ENCODE peak calls at places on chromosomes 1 and 21, in five cellular contexts. P is left ventricle myocardium inferior, M is IMR-90, J is GM23338, W is cardiac muscle cell. A is an unnamed sample.

GRCh38 chr1:35762204-35762603 is 7.6 kb downstream of the CLSPN start:
- DNase-seq in M (no peak), P (no peak), W (no peak), J (no peak), A (no peak)

GRCh38 chr1:155013632-155014031 is 11.0 kb downstream of the ZBTB7B start:
- DNase-seq in P (no peak), M (no peak), J (no peak), W (no peak), A (no peak)

GRCh38 chr1:234154320-234155251 is 218.7 kb upstream of the COA6 start:
- DNase-seq in M (peak; percentile 73), J (peak; percentile 95), W (peak; percentile 82), P (no peak), A (peak; percentile 14)

GRCh38 chr1:210631399-210631798 is 302.7 kb downstream of the HHAT start:
- DNase-seq in P (no peak), M (no peak), W (no peak), J (no peak), A (no peak)

GRCh38 chr1:42006836-42007235 is 88.1 kb upstream of the HIVEP3 start:
- DNase-seq in M (peak; percentile 21), P (no peak), J (no peak), W (peak; percentile 65), A (no peak)

GRCh38 chr21:33578214-33578613 is 10.3 kb downstream of the DONSON start:
- DNase-seq in P (no peak), J (no peak), W (peak; percentile 25), M (peak; percentile 76), A (no peak)

GRCh38 chr1:67601955-67602354 is 83.0 kb upstream of the GADD45A start:
- DNase-seq in J (no peak), P (no peak), M (no peak), W (no peak), A (no peak)

GRCh38 chr1:41803656-41804055 is 115.1 kb downstream of the HIVEP3 start:
- DNase-seq in M (no peak), P (no peak), W (no peak), J (no peak), A (no peak)

DNA sequence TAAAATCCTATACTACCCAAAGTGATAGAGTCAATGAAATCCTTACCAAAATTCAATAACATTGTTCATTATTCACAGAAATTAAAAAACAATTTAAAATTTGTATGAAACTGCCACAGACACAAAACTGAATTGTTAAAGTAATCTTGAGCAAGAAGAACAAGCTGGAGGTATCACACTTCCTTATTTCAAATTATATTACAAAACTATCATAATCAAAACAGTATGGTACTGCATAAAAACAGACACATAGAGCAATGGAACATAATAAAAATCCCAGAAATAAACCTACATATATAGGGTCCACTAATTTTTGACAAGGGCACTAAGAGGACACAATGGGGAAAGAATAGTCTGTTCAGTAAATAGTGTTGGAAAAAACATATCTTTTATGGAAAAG is 316.2 kb downstream of the PTPRC start:
- DNase-seq in J (no peak), M (no peak), W (no peak), P (no peak), A (no peak)
- TF ChIP-seq CTCF in J (no peak), M (no peak), W (no peak), P (no peak), A (no peak)

GRCh38 chr1:39379187-39379586 is 112.2 kb upstream of the BMP8A start:
- DNase-seq in W (no peak), M (no peak), J (no peak), P (no peak), A (no peak)

GRCh38 chr1:39381839-39382238 is 109.6 kb upstream of the BMP8A start:
- DNase-seq in J (no peak), P (peak; percentile 51), W (peak; percentile 74), M (peak; percentile 67), A (peak; percentile 43)

GRCh38 chr1:39380036-39380435 is 111.4 kb upstream of the BMP8A start:
- DNase-seq in P (no peak), M (no peak), W (no peak), J (no peak), A (no peak)

GRCh38 chr1:39376656-39377055 is 114.8 kb upstream of the BMP8A start:
- DNase-seq in J (no peak), W (no peak), M (no peak), P (no peak), A (no peak)

DNA sequence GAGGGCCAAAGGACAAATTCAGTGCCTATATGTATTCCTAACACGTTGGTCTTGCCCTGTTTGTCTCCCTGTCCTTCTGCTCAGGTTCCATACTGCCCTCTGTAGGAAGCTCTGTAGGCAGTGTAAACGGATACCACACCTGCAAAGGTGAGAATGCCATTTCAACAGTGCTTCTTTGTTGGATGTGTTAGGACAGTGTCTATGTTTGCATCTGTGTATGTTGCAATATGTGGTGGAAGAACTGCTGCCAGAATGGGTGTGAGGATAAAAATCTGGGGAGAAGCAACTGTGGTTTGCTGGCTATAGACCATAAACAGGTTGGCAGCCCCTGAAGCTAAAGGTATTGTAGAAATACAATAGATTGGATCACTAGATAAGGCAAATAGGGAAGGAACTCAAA is 113.1 kb upstream of the BMP8A start:
- DNase-seq in W (no peak), P (no peak), M (no peak), J (peak; percentile 77), A (no peak)
- TF ChIP-seq CTCF in W (peak; percentile 40), P (peak; percentile 43), M (no peak), J (peak; percentile 92), A (no peak)

GRCh38 chr1:119451158-119451557 is 36.2 kb downstream of the HSD3B2 start:
- DNase-seq in M (no peak), W (no peak), P (no peak), J (no peak), A (no peak)

GRCh38 chr1:119448112-119448511 is 33.2 kb downstream of the HSD3B2 start:
- DNase-seq in P (no peak), J (peak; percentile 71), M (no peak), W (no peak), A (no peak)

GRCh38 chr1:119452085-119452484 is 37.1 kb downstream of the HSD3B2 start:
- DNase-seq in J (no peak), M (no peak), P (no peak), W (no peak), A (no peak)

GRCh38 chr1:119447344-119447743 is 32.4 kb downstream of the HSD3B2 start:
- DNase-seq in J (no peak), M (no peak), W (no peak), P (no peak), A (no peak)

GRCh38 chr1:119449964-119450363 is 35.0 kb downstream of the HSD3B2 start:
- DNase-seq in J (peak; percentile 86), M (no peak), P (no peak), W (no peak), A (no peak)
- TF ChIP-seq CTCF in J (peak; percentile 88), M (no peak), P (no peak), W (no peak), A (no peak)

GRCh38 chr1:34292472-34292871 is 115.8 kb downstream of the C1orf94 start:
- DNase-seq in M (no peak), J (peak; percentile 23), W (no peak), P (no peak), A (no peak)
- TF ChIP-seq CTCF in M (no peak), J (peak; percentile 58), W (no peak), P (no peak), A (no peak)

GRCh38 chr1:47444578-47445465 is 7.0 kb downstream of the FOXD2 start:
- DNase-seq in J (peak; percentile 60), W (peak; percentile 21), M (peak; percentile 10), P (no peak), A (no peak)
- TF ChIP-seq CTCF in J (no peak), W (no peak), M (no peak), P (no peak), A (no peak)

GRCh38 chr1:3413975-3414710 is 40.3 kb upstream of the ARHGEF16 start:
- DNase-seq in M (no peak), J (no peak), P (no peak), W (no peak), A (no peak)
- TF ChIP-seq CTCF in M (no peak), J (no peak), P (no peak), W (no peak), A (no peak)